ENCODE peak calls at places on chromosome 7, in four cellular contexts. F is psoas muscle; E is activated CD8-positive, alpha-beta memory T cell treated with anti-CD3 and anti-CD28 coated beads, Interleukin-2, amount 50 U/mL, for 48 hours; W is left lung. S is an unnamed sample.

GRCh38 chr7:131357282-131357880 is 29.7 kb downstream of the MKLN1 start:
- DNase-seq in E (no peak), F (no peak), W (no peak), S (no peak)

GRCh38 chr7:100211342-100211780 is 8.4 kb upstream of the PVRIG start:
- DNase-seq in E (no peak), W (no peak), F (no peak), S (no peak)

GRCh38 chr7:116261904-116262303 is 51.6 kb downstream of the TES start:
- DNase-seq in F (no peak), E (no peak), W (no peak), S (no peak)

GRCh38 chr7:1851731-1852531 is 181.9 kb downstream of the ELFN1 start:
- DNase-seq in W (peak; percentile 69), E (no peak), F (peak; percentile 60), S (no peak)

GRCh38 chr7:1597361-1597760 is 27.5 kb upstream of the PSMG3 start:
- DNase-seq in W (no peak), E (no peak), F (no peak), S (no peak)

GRCh38 chr7:74412061-74412460 is 41.6 kb upstream of the GTF2IRD1 start:
- DNase-seq in F (no peak), W (no peak), E (no peak), S (no peak)

GRCh38 chr7:35697414-35698175 is 2.7 kb upstream of the HERPUD2 start:
- DNase-seq in F (no peak), W (no peak), E (no peak), S (no peak)

GRCh38 chr7:157792954-157793353 is 456.1 kb downstream of the DNAJB6 start:
- DNase-seq in F (peak; percentile 2), W (no peak), E (no peak), S (no peak)

GRCh38 chr7:110621289-110621688 is 469.6 kb upstream of the LRRN3 start:
- DNase-seq in E (no peak), F (no peak), W (no peak), S (no peak)

GRCh38 chr7:22943997-22944396 is 69.9 kb downstream of the HYCC1 start:
- DNase-seq in E (no peak), F (no peak), W (no peak), S (no peak)

GRCh38 chr7:13988765-13989137 is 715 bp downstream of the ETV1 start:
- DNase-seq in F (no peak), E (no peak), W (no peak), S (no peak)

GRCh38 chr7:107996072-107996824 is 6.7 kb downstream of the LAMB1 start:
- DNase-seq in F (no peak), E (no peak), W (no peak), S (no peak)

GRCh38 chr7:50562126-50562525 is 3.1 kb downstream of the DDC start:
- DNase-seq in E (no peak), W (no peak), F (no peak), S (no peak)

GRCh38 chr7:33107136-33108066 is 1.8 kb downstream of the RP9 start:
- DNase-seq in E (no peak), F (peak; percentile 52), W (no peak), S (no peak)

GRCh38 chr7:115363916-115364315 is 442.0 kb downstream of the MDFIC start:
- DNase-seq in W (no peak), F (no peak), E (no peak), S (no peak)